ENCODE peak calls at places on chromosomes 13 and 19, in eight cellular contexts. One of them, this sample, is unnamed.

GRCh38 chr13:107845911-107846310 is 369.4 kb downstream of the LIG4 start:
- DNase-seq in esophagus muscularis mucosa: no peak
- DNase-seq in mesothelial cell of epicardium: no peak
- DNase-seq in cardiac muscle cell: no peak
- DNase-seq in GM23338: no peak
- DNase-seq in activated CD8-positive, alpha-beta T cell treated with anti-CD3 and anti-CD28 coated beads for 36 hours: no peak
- DNase-seq in mammary epithelial cell: no peak
- DNase-seq in GM13977: no peak
- DNase-seq in this sample: no peak

GRCh38 chr19:57350877-57351805 is at the start of gene ZNF304:
- DNase-seq in GM13977: peak
- DNase-seq in mesothelial cell of epicardium: peak
- DNase-seq in esophagus muscularis mucosa: peak
- DNase-seq in cardiac muscle cell: peak
- DNase-seq in activated CD8-positive, alpha-beta T cell treated with anti-CD3 and anti-CD28 coated beads for 36 hours: peak
- DNase-seq in GM23338: peak
- DNase-seq in mammary epithelial cell: peak
- DNase-seq in this sample: peak

GRCh38 chr19:19597809-19598306 is 20.6 kb downstream of the PBX4 start:
- DNase-seq in cardiac muscle cell: no peak
- DNase-seq in mesothelial cell of epicardium: no peak
- DNase-seq in GM23338: no peak
- DNase-seq in GM13977: peak
- DNase-seq in mammary epithelial cell: no peak
- DNase-seq in esophagus muscularis mucosa: no peak
- DNase-seq in activated CD8-positive, alpha-beta T cell treated with anti-CD3 and anti-CD28 coated beads for 36 hours: peak
- DNase-seq in this sample: peak

GRCh38 chr13:39269411-39269810 is 231.2 kb downstream of the NHLRC3 start:
- DNase-seq in GM23338: no peak
- DNase-seq in esophagus muscularis mucosa: no peak
- DNase-seq in cardiac muscle cell: peak
- DNase-seq in mesothelial cell of epicardium: no peak
- DNase-seq in GM13977: no peak
- DNase-seq in mammary epithelial cell: no peak
- DNase-seq in activated CD8-positive, alpha-beta T cell treated with anti-CD3 and anti-CD28 coated beads for 36 hours: no peak
- DNase-seq in this sample: no peak

GRCh38 chr19:58227964-58228583 is 640 bp upstream of the ZNF544 start:
- DNase-seq in mesothelial cell of epicardium: peak
- DNase-seq in mammary epithelial cell: no peak
- DNase-seq in cardiac muscle cell: no peak
- DNase-seq in GM13977: no peak
- DNase-seq in activated CD8-positive, alpha-beta T cell treated with anti-CD3 and anti-CD28 coated beads for 36 hours: no peak
- DNase-seq in GM23338: peak
- DNase-seq in esophagus muscularis mucosa: no peak
- DNase-seq in this sample: peak

GRCh38 chr19:37986048-37986750 is 79.2 kb downstream of the SIPA1L3 start:
- DNase-seq in GM13977: no peak
- DNase-seq in activated CD8-positive, alpha-beta T cell treated with anti-CD3 and anti-CD28 coated beads for 36 hours: no peak
- DNase-seq in mesothelial cell of epicardium: no peak
- DNase-seq in GM23338: no peak
- DNase-seq in esophagus muscularis mucosa: no peak
- DNase-seq in cardiac muscle cell: no peak
- DNase-seq in mammary epithelial cell: no peak
- DNase-seq in this sample: no peak

GRCh38 chr13:29583073-29583785 is 12.3 kb downstream of the SLC7A1 start:
- DNase-seq in mammary epithelial cell: peak
- DNase-seq in cardiac muscle cell: no peak
- DNase-seq in GM23338: no peak
- DNase-seq in mesothelial cell of epicardium: no peak
- DNase-seq in GM13977: no peak
- DNase-seq in activated CD8-positive, alpha-beta T cell treated with anti-CD3 and anti-CD28 coated beads for 36 hours: no peak
- DNase-seq in esophagus muscularis mucosa: no peak
- DNase-seq in this sample: no peak

GRCh38 chr13:98407575-98407974 is 169.3 kb downstream of the STK24 start:
- DNase-seq in activated CD8-positive, alpha-beta T cell treated with anti-CD3 and anti-CD28 coated beads for 36 hours: no peak
- DNase-seq in GM13977: no peak
- DNase-seq in mesothelial cell of epicardium: no peak
- DNase-seq in GM23338: no peak
- DNase-seq in esophagus muscularis mucosa: no peak
- DNase-seq in cardiac muscle cell: no peak
- DNase-seq in mammary epithelial cell: no peak
- DNase-seq in this sample: no peak

GRCh38 chr13:79901336-79901735 is 420.4 kb downstream of the NDFIP2 start:
- DNase-seq in esophagus muscularis mucosa: no peak
- DNase-seq in GM13977: no peak
- DNase-seq in cardiac muscle cell: peak
- DNase-seq in GM23338: peak
- DNase-seq in activated CD8-positive, alpha-beta T cell treated with anti-CD3 and anti-CD28 coated beads for 36 hours: no peak
- DNase-seq in mesothelial cell of epicardium: no peak
- DNase-seq in mammary epithelial cell: peak
- DNase-seq in this sample: no peak
- TF ChIP-seq CTCF in esophagus muscularis mucosa: no peak
- TF ChIP-seq CTCF in GM13977: no peak
- TF ChIP-seq CTCF in cardiac muscle cell: peak
- TF ChIP-seq CTCF in GM23338: peak
- TF ChIP-seq CTCF in activated CD8-positive, alpha-beta T cell treated with anti-CD3 and anti-CD28 coated beads for 36 hours: no peak
- TF ChIP-seq CTCF in mesothelial cell of epicardium: no peak
- TF ChIP-seq CTCF in mammary epithelial cell: no peak
- TF ChIP-seq CTCF in this sample: no peak

DNA sequence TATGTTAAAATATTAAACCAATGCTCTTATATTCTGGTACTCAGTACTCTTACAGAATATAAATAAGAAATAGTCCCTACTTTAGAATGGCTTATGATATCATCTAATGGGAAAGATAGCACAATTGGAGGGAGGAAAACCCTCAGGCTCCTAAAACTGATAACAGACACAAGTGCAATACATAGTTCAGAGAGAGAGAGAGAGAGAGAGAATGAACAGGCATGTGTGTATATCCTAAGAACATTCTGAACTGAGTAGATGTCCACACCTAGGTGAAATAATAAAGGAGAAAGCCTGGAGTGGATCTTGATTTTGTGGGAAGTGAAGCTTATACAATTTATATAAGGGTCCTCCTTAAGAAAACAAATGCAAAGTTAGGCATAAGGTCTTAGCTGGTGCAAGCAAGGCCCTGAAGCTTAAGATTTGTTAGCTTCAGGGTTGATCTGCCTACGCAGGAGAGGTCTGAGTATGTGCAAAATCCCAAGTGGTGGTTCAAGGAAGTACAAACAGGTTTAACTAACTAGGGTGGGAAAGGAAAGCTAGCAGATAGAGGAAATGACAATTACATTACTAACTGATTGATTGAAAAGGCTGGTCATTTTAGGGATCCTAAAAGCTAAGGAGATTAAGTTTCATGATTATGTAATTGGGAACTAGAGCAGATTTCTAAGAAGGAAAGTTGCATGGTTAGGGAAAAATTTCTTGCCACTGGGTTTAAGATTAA is 53.3 kb downstream of the SOX21 start:
- DNase-seq in activated CD8-positive, alpha-beta T cell treated with anti-CD3 and anti-CD28 coated beads for 36 hours: no peak
- DNase-seq in GM23338: peak
- DNase-seq in mesothelial cell of epicardium: no peak
- DNase-seq in mammary epithelial cell: peak
- DNase-seq in cardiac muscle cell: no peak
- DNase-seq in GM13977: no peak
- DNase-seq in esophagus muscularis mucosa: no peak
- DNase-seq in this sample: no peak
- TF ChIP-seq CTCF in activated CD8-positive, alpha-beta T cell treated with anti-CD3 and anti-CD28 coated beads for 36 hours: no peak
- TF ChIP-seq CTCF in GM23338: no peak
- TF ChIP-seq CTCF in mesothelial cell of epicardium: no peak
- TF ChIP-seq CTCF in mammary epithelial cell: no peak
- TF ChIP-seq CTCF in cardiac muscle cell: no peak
- TF ChIP-seq CTCF in GM13977: no peak
- TF ChIP-seq CTCF in esophagus muscularis mucosa: no peak
- TF ChIP-seq CTCF in this sample: no peak

DNA sequence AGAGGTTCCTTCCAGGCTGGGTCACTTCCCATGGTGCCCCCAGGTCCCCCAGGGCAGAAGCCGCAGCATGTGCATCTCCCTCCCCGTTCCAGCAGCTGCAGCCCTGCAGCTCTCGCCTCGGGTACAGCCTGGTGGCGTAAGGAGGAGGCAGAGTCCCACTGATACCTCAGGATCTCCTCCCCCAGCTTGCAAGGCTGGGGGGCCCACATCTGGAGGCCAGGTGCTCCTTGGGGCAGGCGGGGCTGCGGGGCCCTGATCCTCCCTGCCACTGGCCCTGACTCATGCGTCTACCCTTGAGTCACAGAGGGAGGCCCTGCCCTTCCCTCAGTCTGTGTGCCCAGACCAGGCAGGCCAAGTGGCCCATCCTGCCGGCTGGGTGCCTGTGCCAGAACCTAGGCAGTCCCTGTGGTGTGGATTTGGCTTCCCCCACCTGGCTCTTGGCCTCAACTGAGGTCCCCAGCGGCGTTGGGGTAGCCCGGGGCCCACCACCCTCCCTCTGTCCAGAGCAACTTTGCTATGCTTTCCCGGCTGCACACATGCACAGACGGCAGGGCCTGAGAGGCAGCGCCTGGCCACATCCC is 12.8 kb downstream of the YIPF2 start:
- DNase-seq in mesothelial cell of epicardium: no peak
- DNase-seq in GM13977: no peak
- DNase-seq in esophagus muscularis mucosa: no peak
- DNase-seq in mammary epithelial cell: peak
- DNase-seq in cardiac muscle cell: peak
- DNase-seq in activated CD8-positive, alpha-beta T cell treated with anti-CD3 and anti-CD28 coated beads for 36 hours: no peak
- DNase-seq in GM23338: no peak
- DNase-seq in this sample: no peak
- TF ChIP-seq CTCF in mesothelial cell of epicardium: no peak
- TF ChIP-seq CTCF in GM13977: no peak
- TF ChIP-seq CTCF in esophagus muscularis mucosa: no peak
- TF ChIP-seq CTCF in mammary epithelial cell: no peak
- TF ChIP-seq CTCF in cardiac muscle cell: no peak
- TF ChIP-seq CTCF in activated CD8-positive, alpha-beta T cell treated with anti-CD3 and anti-CD28 coated beads for 36 hours: no peak
- TF ChIP-seq CTCF in GM23338: no peak
- TF ChIP-seq CTCF in this sample: no peak

GRCh38 chr19:40804783-40805242 is 5.8 kb downstream of the EGLN2 start:
- DNase-seq in mammary epithelial cell: no peak
- DNase-seq in GM23338: no peak
- DNase-seq in esophagus muscularis mucosa: no peak
- DNase-seq in mesothelial cell of epicardium: no peak
- DNase-seq in GM13977: no peak
- DNase-seq in cardiac muscle cell: no peak
- DNase-seq in activated CD8-positive, alpha-beta T cell treated with anti-CD3 and anti-CD28 coated beads for 36 hours: no peak
- DNase-seq in this sample: no peak
- TF ChIP-seq CTCF in mammary epithelial cell: no peak
- TF ChIP-seq CTCF in GM23338: peak
- TF ChIP-seq CTCF in esophagus muscularis mucosa: no peak
- TF ChIP-seq CTCF in mesothelial cell of epicardium: no peak
- TF ChIP-seq CTCF in GM13977: no peak
- TF ChIP-seq CTCF in cardiac muscle cell: peak
- TF ChIP-seq CTCF in activated CD8-positive, alpha-beta T cell treated with anti-CD3 and anti-CD28 coated beads for 36 hours: no peak
- TF ChIP-seq CTCF in this sample: no peak

GRCh38 chr19:49432141-49433073 is 7.2 kb downstream of the GFY start:
- DNase-seq in cardiac muscle cell: no peak
- DNase-seq in mesothelial cell of epicardium: no peak
- DNase-seq in mammary epithelial cell: no peak
- DNase-seq in activated CD8-positive, alpha-beta T cell treated with anti-CD3 and anti-CD28 coated beads for 36 hours: peak
- DNase-seq in esophagus muscularis mucosa: no peak
- DNase-seq in GM13977: no peak
- DNase-seq in GM23338: peak
- DNase-seq in this sample: no peak

GRCh38 chr19:49430678-49431329 is 5.6 kb downstream of the GFY start:
- DNase-seq in mammary epithelial cell: no peak
- DNase-seq in activated CD8-positive, alpha-beta T cell treated with anti-CD3 and anti-CD28 coated beads for 36 hours: peak
- DNase-seq in GM23338: no peak
- DNase-seq in esophagus muscularis mucosa: no peak
- DNase-seq in cardiac muscle cell: no peak
- DNase-seq in mesothelial cell of epicardium: no peak
- DNase-seq in GM13977: peak
- DNase-seq in this sample: no peak

GRCh38 chr19:49433240-49433901 is 8.0 kb downstream of the SLC17A7 start:
- DNase-seq in mammary epithelial cell: no peak
- DNase-seq in GM23338: no peak
- DNase-seq in cardiac muscle cell: no peak
- DNase-seq in activated CD8-positive, alpha-beta T cell treated with anti-CD3 and anti-CD28 coated beads for 36 hours: no peak
- DNase-seq in esophagus muscularis mucosa: no peak
- DNase-seq in mesothelial cell of epicardium: no peak
- DNase-seq in GM13977: no peak
- DNase-seq in this sample: no peak

GRCh38 chr19:49430172-49430677 is 5.0 kb downstream of the GFY start:
- DNase-seq in esophagus muscularis mucosa: no peak
- DNase-seq in activated CD8-positive, alpha-beta T cell treated with anti-CD3 and anti-CD28 coated beads for 36 hours: no peak
- DNase-seq in mammary epithelial cell: no peak
- DNase-seq in GM13977: no peak
- DNase-seq in cardiac muscle cell: no peak
- DNase-seq in mesothelial cell of epicardium: no peak
- DNase-seq in GM23338: no peak
- DNase-seq in this sample: no peak

DNA sequence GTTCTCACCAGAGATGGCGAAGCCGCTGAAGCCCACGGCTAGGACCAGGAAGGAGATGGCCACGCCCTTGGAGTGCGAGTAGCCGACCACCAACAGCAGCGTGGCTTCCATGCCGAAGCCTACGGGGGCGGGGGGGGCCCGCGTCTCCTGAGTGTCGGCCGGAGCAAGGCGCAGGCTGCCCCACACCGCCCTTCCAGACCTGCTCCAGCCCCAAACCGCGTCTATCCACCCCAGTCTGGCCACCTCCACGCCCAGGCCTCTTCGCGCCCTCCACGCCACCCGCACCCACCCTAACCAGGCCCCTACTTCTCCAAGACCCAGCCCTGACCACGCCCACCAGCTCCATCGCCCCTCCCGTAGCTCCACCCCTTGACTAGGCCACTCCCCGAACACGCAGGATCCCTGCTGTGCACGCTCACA is 6.2 kb downstream of the GFY start:
- DNase-seq in activated CD8-positive, alpha-beta T cell treated with anti-CD3 and anti-CD28 coated beads for 36 hours: peak
- DNase-seq in cardiac muscle cell: no peak
- DNase-seq in mesothelial cell of epicardium: no peak
- DNase-seq in GM13977: no peak
- DNase-seq in GM23338: no peak
- DNase-seq in esophagus muscularis mucosa: no peak
- DNase-seq in mammary epithelial cell: no peak
- DNase-seq in this sample: no peak
- TF ChIP-seq CTCF in activated CD8-positive, alpha-beta T cell treated with anti-CD3 and anti-CD28 coated beads for 36 hours: no peak
- TF ChIP-seq CTCF in cardiac muscle cell: no peak
- TF ChIP-seq CTCF in mesothelial cell of epicardium: no peak
- TF ChIP-seq CTCF in GM13977: no peak
- TF ChIP-seq CTCF in GM23338: no peak
- TF ChIP-seq CTCF in esophagus muscularis mucosa: no peak
- TF ChIP-seq CTCF in mammary epithelial cell: no peak
- TF ChIP-seq CTCF in this sample: no peak

DNA sequence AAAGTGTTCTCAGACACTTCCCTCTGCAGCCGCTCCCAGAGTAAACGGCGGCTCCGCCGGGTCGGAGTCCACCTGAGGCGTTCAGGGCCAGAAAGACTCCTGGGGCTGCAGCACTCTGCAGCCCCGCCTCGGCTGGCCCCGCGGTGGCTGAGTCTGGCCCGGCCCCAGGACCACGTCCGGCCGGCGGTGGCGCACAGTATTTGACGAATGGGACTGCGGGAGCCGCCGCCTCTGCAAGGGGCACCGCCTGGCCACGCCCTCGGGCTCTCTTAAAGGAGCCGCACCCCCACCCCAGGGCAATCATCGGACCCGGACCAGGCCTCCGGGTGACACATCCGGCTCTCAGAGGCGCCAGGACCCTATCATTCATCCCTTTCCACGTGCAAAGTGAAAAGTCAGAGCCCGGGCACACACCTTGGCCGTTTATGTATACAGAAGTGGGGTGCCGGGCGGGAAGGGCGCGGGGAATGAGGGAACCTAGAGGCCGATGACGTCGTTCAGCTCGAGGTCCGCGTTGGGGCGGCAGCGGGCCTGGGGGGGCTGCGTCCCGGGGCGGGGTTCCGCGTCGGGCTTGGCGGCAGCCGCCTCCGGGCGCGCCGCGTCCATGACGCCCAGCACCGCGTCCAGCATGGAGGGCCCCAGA is 1.2 kb upstream of the LENG9 start:
- DNase-seq in esophagus muscularis mucosa: peak
- DNase-seq in GM23338: peak
- DNase-seq in cardiac muscle cell: peak
- DNase-seq in mesothelial cell of epicardium: no peak
- DNase-seq in GM13977: peak
- DNase-seq in activated CD8-positive, alpha-beta T cell treated with anti-CD3 and anti-CD28 coated beads for 36 hours: peak
- DNase-seq in mammary epithelial cell: peak
- DNase-seq in this sample: peak
- TF ChIP-seq CTCF in esophagus muscularis mucosa: no peak
- TF ChIP-seq CTCF in GM23338: no peak
- TF ChIP-seq CTCF in cardiac muscle cell: no peak
- TF ChIP-seq CTCF in mesothelial cell of epicardium: no peak
- TF ChIP-seq CTCF in GM13977: no peak
- TF ChIP-seq CTCF in activated CD8-positive, alpha-beta T cell treated with anti-CD3 and anti-CD28 coated beads for 36 hours: no peak
- TF ChIP-seq CTCF in mammary epithelial cell: no peak
- TF ChIP-seq CTCF in this sample: no peak